ENCODE peak calls at places on chromosome 9, in ten cellular contexts. One of them, this sample, is unnamed.

GRCh38 chr9:38185647-38186371 is 116.8 kb upstream of the SHB start:
- DNase-seq in head of caudate nucleus: no peak
- DNase-seq in substantia nigra: no peak
- DNase-seq in activated T-cell treated with anti-CD3 and anti-CD28 coated beads for 48 hours: no peak
- DNase-seq in omental fat pad: no peak
- DNase-seq in NCI-H187: no peak
- DNase-seq in HT-29: no peak
- DNase-seq in heart right ventricle: no peak
- DNase-seq in NCI-H1436 treated with DMSO at 0.1 percent for 48 hours: no peak
- DNase-seq in Peyer's patch: no peak
- DNase-seq in this sample: no peak

GRCh38 chr9:113957778-113958430 is 81.8 kb downstream of the ZNF618 start:
- DNase-seq in head of caudate nucleus: no peak
- DNase-seq in substantia nigra: no peak
- DNase-seq in activated T-cell treated with anti-CD3 and anti-CD28 coated beads for 48 hours: no peak
- DNase-seq in omental fat pad: no peak
- DNase-seq in NCI-H187: no peak
- DNase-seq in HT-29: no peak
- DNase-seq in heart right ventricle: no peak
- DNase-seq in NCI-H1436 treated with DMSO at 0.1 percent for 48 hours: no peak
- DNase-seq in Peyer's patch: no peak
- DNase-seq in this sample: peak; percentile 85

GRCh38 chr9:132976571-132976970 is 1.9 kb upstream of the GFI1B start:
- DNase-seq in head of caudate nucleus: no peak
- DNase-seq in substantia nigra: no peak
- DNase-seq in activated T-cell treated with anti-CD3 and anti-CD28 coated beads for 48 hours: no peak
- DNase-seq in omental fat pad: no peak
- DNase-seq in NCI-H187: no peak
- DNase-seq in HT-29: no peak
- DNase-seq in heart right ventricle: no peak
- DNase-seq in NCI-H1436 treated with DMSO at 0.1 percent for 48 hours: no peak
- DNase-seq in Peyer's patch: no peak
- DNase-seq in this sample: no peak

GRCh38 chr9:130142635-130143034 is 29.6 kb upstream of the NCS1 start:
- DNase-seq in head of caudate nucleus: no peak
- DNase-seq in substantia nigra: no peak
- DNase-seq in activated T-cell treated with anti-CD3 and anti-CD28 coated beads for 48 hours: no peak
- DNase-seq in omental fat pad: no peak
- DNase-seq in NCI-H187: no peak
- DNase-seq in HT-29: no peak
- DNase-seq in heart right ventricle: no peak
- DNase-seq in NCI-H1436 treated with DMSO at 0.1 percent for 48 hours: no peak
- DNase-seq in Peyer's patch: no peak
- DNase-seq in this sample: no peak

GRCh38 chr9:133112361-133113026 is 8.5 kb downstream of the RALGDS start:
- DNase-seq in head of caudate nucleus: no peak
- DNase-seq in substantia nigra: no peak
- DNase-seq in activated T-cell treated with anti-CD3 and anti-CD28 coated beads for 48 hours: no peak
- DNase-seq in omental fat pad: peak; percentile 74
- DNase-seq in NCI-H187: no peak
- DNase-seq in HT-29: no peak
- DNase-seq in heart right ventricle: peak; percentile 59
- DNase-seq in NCI-H1436 treated with DMSO at 0.1 percent for 48 hours: no peak
- DNase-seq in Peyer's patch: peak; percentile 77
- DNase-seq in this sample: no peak

GRCh38 chr9:94951591-94952115 is 225.2 kb downstream of the AOPEP start:
- DNase-seq in head of caudate nucleus: no peak
- DNase-seq in substantia nigra: no peak
- DNase-seq in activated T-cell treated with anti-CD3 and anti-CD28 coated beads for 48 hours: no peak
- DNase-seq in omental fat pad: no peak
- DNase-seq in NCI-H187: no peak
- DNase-seq in HT-29: no peak
- DNase-seq in heart right ventricle: no peak
- DNase-seq in NCI-H1436 treated with DMSO at 0.1 percent for 48 hours: no peak
- DNase-seq in Peyer's patch: no peak
- DNase-seq in this sample: no peak

GRCh38 chr9:107487521-107488399 is 1.8 kb downstream of the KLF4 start:
- DNase-seq in head of caudate nucleus: peak; percentile 59
- DNase-seq in substantia nigra: no peak
- DNase-seq in activated T-cell treated with anti-CD3 and anti-CD28 coated beads for 48 hours: peak; percentile 40
- DNase-seq in omental fat pad: no peak
- DNase-seq in NCI-H187: no peak
- DNase-seq in HT-29: peak; percentile 83
- DNase-seq in heart right ventricle: peak; percentile 50
- DNase-seq in NCI-H1436 treated with DMSO at 0.1 percent for 48 hours: no peak
- DNase-seq in Peyer's patch: no peak
- DNase-seq in this sample: peak; percentile 78

GRCh38 chr9:70491798-70492736 is 77.6 kb upstream of the KLF9 start:
- DNase-seq in head of caudate nucleus: no peak
- DNase-seq in substantia nigra: no peak
- DNase-seq in activated T-cell treated with anti-CD3 and anti-CD28 coated beads for 48 hours: no peak
- DNase-seq in omental fat pad: no peak
- DNase-seq in NCI-H187: peak; percentile 15
- DNase-seq in HT-29: no peak
- DNase-seq in heart right ventricle: no peak
- DNase-seq in NCI-H1436 treated with DMSO at 0.1 percent for 48 hours: no peak
- DNase-seq in Peyer's patch: no peak
- DNase-seq in this sample: no peak

GRCh38 chr9:87883990-87884389 is 1.3 kb downstream of the SPATA31E1 start:
- DNase-seq in head of caudate nucleus: no peak
- DNase-seq in substantia nigra: no peak
- DNase-seq in activated T-cell treated with anti-CD3 and anti-CD28 coated beads for 48 hours: no peak
- DNase-seq in omental fat pad: no peak
- DNase-seq in NCI-H187: no peak
- DNase-seq in HT-29: peak; percentile 10
- DNase-seq in heart right ventricle: no peak
- DNase-seq in NCI-H1436 treated with DMSO at 0.1 percent for 48 hours: no peak
- DNase-seq in Peyer's patch: no peak
- DNase-seq in this sample: no peak

GRCh38 chr9:133961226-133962165 is 30.6 kb downstream of the VAV2 start:
- DNase-seq in head of caudate nucleus: no peak
- DNase-seq in substantia nigra: no peak
- DNase-seq in activated T-cell treated with anti-CD3 and anti-CD28 coated beads for 48 hours: no peak
- DNase-seq in omental fat pad: no peak
- DNase-seq in NCI-H187: no peak
- DNase-seq in HT-29: no peak
- DNase-seq in heart right ventricle: no peak
- DNase-seq in NCI-H1436 treated with DMSO at 0.1 percent for 48 hours: no peak
- DNase-seq in Peyer's patch: peak; percentile 48
- DNase-seq in this sample: no peak

GRCh38 chr9:97808972-97809371 is 44.1 kb upstream of the FOXE1 start:
- DNase-seq in head of caudate nucleus: no peak
- DNase-seq in substantia nigra: no peak
- DNase-seq in activated T-cell treated with anti-CD3 and anti-CD28 coated beads for 48 hours: no peak
- DNase-seq in omental fat pad: no peak
- DNase-seq in NCI-H187: no peak
- DNase-seq in HT-29: peak; percentile 7
- DNase-seq in heart right ventricle: no peak
- DNase-seq in NCI-H1436 treated with DMSO at 0.1 percent for 48 hours: no peak
- DNase-seq in Peyer's patch: no peak
- DNase-seq in this sample: peak; percentile 14

GRCh38 chr9:109379513-109379912 is 58.7 kb upstream of the EPB41L4B start:
- DNase-seq in head of caudate nucleus: no peak
- DNase-seq in substantia nigra: no peak
- DNase-seq in activated T-cell treated with anti-CD3 and anti-CD28 coated beads for 48 hours: no peak
- DNase-seq in omental fat pad: no peak
- DNase-seq in NCI-H187: no peak
- DNase-seq in HT-29: no peak
- DNase-seq in heart right ventricle: no peak
- DNase-seq in NCI-H1436 treated with DMSO at 0.1 percent for 48 hours: no peak
- DNase-seq in Peyer's patch: no peak
- DNase-seq in this sample: no peak

GRCh38 chr9:96232539-96233241 is 69.3 kb downstream of the HSD17B3 start:
- DNase-seq in head of caudate nucleus: peak; percentile 60
- DNase-seq in substantia nigra: no peak
- DNase-seq in activated T-cell treated with anti-CD3 and anti-CD28 coated beads for 48 hours: peak; percentile 11
- DNase-seq in omental fat pad: no peak
- DNase-seq in NCI-H187: no peak
- DNase-seq in HT-29: peak; percentile 68
- DNase-seq in heart right ventricle: peak; percentile 67
- DNase-seq in NCI-H1436 treated with DMSO at 0.1 percent for 48 hours: no peak
- DNase-seq in Peyer's patch: no peak
- DNase-seq in this sample: peak; percentile 91

GRCh38 chr9:22147818-22148573 is 138.9 kb upstream of the CDKN2B start:
- DNase-seq in head of caudate nucleus: no peak
- DNase-seq in substantia nigra: no peak
- DNase-seq in activated T-cell treated with anti-CD3 and anti-CD28 coated beads for 48 hours: no peak
- DNase-seq in omental fat pad: no peak
- DNase-seq in NCI-H187: no peak
- DNase-seq in HT-29: no peak
- DNase-seq in heart right ventricle: no peak
- DNase-seq in NCI-H1436 treated with DMSO at 0.1 percent for 48 hours: no peak
- DNase-seq in Peyer's patch: no peak
- DNase-seq in this sample: peak; percentile 94

GRCh38 chr9:104866186-104866585 is 61.8 kb downstream of the ABCA1 start:
- DNase-seq in head of caudate nucleus: no peak
- DNase-seq in substantia nigra: no peak
- DNase-seq in activated T-cell treated with anti-CD3 and anti-CD28 coated beads for 48 hours: no peak
- DNase-seq in omental fat pad: no peak
- DNase-seq in NCI-H187: no peak
- DNase-seq in HT-29: no peak
- DNase-seq in heart right ventricle: no peak
- DNase-seq in NCI-H1436 treated with DMSO at 0.1 percent for 48 hours: no peak
- DNase-seq in Peyer's patch: no peak
- DNase-seq in this sample: peak; percentile 73

GRCh38 chr9:18985464-18985951 is 47.5 kb downstream of the SAXO1 start:
- DNase-seq in head of caudate nucleus: no peak
- DNase-seq in substantia nigra: no peak
- DNase-seq in activated T-cell treated with anti-CD3 and anti-CD28 coated beads for 48 hours: no peak
- DNase-seq in omental fat pad: no peak
- DNase-seq in NCI-H187: no peak
- DNase-seq in HT-29: no peak
- DNase-seq in heart right ventricle: no peak
- DNase-seq in NCI-H1436 treated with DMSO at 0.1 percent for 48 hours: no peak
- DNase-seq in Peyer's patch: no peak
- DNase-seq in this sample: peak; percentile 3

GRCh38 chr9:135676891-135677290 is 13.8 kb downstream of the LCN9 start:
- DNase-seq in head of caudate nucleus: no peak
- DNase-seq in substantia nigra: no peak
- DNase-seq in activated T-cell treated with anti-CD3 and anti-CD28 coated beads for 48 hours: no peak
- DNase-seq in omental fat pad: no peak
- DNase-seq in NCI-H187: no peak
- DNase-seq in HT-29: no peak
- DNase-seq in heart right ventricle: no peak
- DNase-seq in NCI-H1436 treated with DMSO at 0.1 percent for 48 hours: no peak
- DNase-seq in Peyer's patch: no peak
- DNase-seq in this sample: no peak

GRCh38 chr9:83976372-83976771 is 3.6 kb downstream of the HNRNPK start:
- DNase-seq in head of caudate nucleus: no peak
- DNase-seq in substantia nigra: no peak
- DNase-seq in activated T-cell treated with anti-CD3 and anti-CD28 coated beads for 48 hours: no peak
- DNase-seq in omental fat pad: no peak
- DNase-seq in NCI-H187: no peak
- DNase-seq in HT-29: no peak
- DNase-seq in heart right ventricle: no peak
- DNase-seq in NCI-H1436 treated with DMSO at 0.1 percent for 48 hours: no peak
- DNase-seq in Peyer's patch: no peak
- DNase-seq in this sample: no peak

GRCh38 chr9:3903273-3903672 is 377.5 kb upstream of the RFX3 start:
- DNase-seq in head of caudate nucleus: no peak
- DNase-seq in substantia nigra: no peak
- DNase-seq in activated T-cell treated with anti-CD3 and anti-CD28 coated beads for 48 hours: no peak
- DNase-seq in omental fat pad: no peak
- DNase-seq in NCI-H187: peak; percentile 21
- DNase-seq in HT-29: no peak
- DNase-seq in heart right ventricle: no peak
- DNase-seq in NCI-H1436 treated with DMSO at 0.1 percent for 48 hours: no peak
- DNase-seq in Peyer's patch: no peak
- DNase-seq in this sample: no peak

GRCh38 chr9:35490910-35491465 is 1.1 kb downstream of the RUSC2 start:
- DNase-seq in head of caudate nucleus: no peak
- DNase-seq in substantia nigra: no peak
- DNase-seq in activated T-cell treated with anti-CD3 and anti-CD28 coated beads for 48 hours: no peak
- DNase-seq in omental fat pad: no peak
- DNase-seq in NCI-H187: no peak
- DNase-seq in HT-29: no peak
- DNase-seq in heart right ventricle: no peak
- DNase-seq in NCI-H1436 treated with DMSO at 0.1 percent for 48 hours: no peak
- DNase-seq in Peyer's patch: no peak
- DNase-seq in this sample: peak; percentile 51

GRCh38 chr9:115591584-115591984 is 473.6 kb upstream of the TNC start:
- DNase-seq in head of caudate nucleus: peak; percentile 40
- DNase-seq in substantia nigra: peak; percentile 1
- DNase-seq in activated T-cell treated with anti-CD3 and anti-CD28 coated beads for 48 hours: no peak
- DNase-seq in omental fat pad: no peak
- DNase-seq in NCI-H187: peak; percentile 3
- DNase-seq in HT-29: peak; percentile 86
- DNase-seq in heart right ventricle: peak; percentile 52
- DNase-seq in NCI-H1436 treated with DMSO at 0.1 percent for 48 hours: peak; percentile 72
- DNase-seq in Peyer's patch: no peak
- DNase-seq in this sample: peak; percentile 99

GRCh38 chr9:133889498-133890301 is 102.4 kb downstream of the VAV2 start:
- DNase-seq in head of caudate nucleus: no peak
- DNase-seq in substantia nigra: no peak
- DNase-seq in activated T-cell treated with anti-CD3 and anti-CD28 coated beads for 48 hours: no peak
- DNase-seq in omental fat pad: no peak
- DNase-seq in NCI-H187: no peak
- DNase-seq in HT-29: no peak
- DNase-seq in heart right ventricle: no peak
- DNase-seq in NCI-H1436 treated with DMSO at 0.1 percent for 48 hours: peak; percentile 16
- DNase-seq in Peyer's patch: no peak
- DNase-seq in this sample: no peak

GRCh38 chr9:19788614-19789271 is at the start of gene SLC24A2:
- DNase-seq in head of caudate nucleus: peak; percentile 89
- DNase-seq in substantia nigra: peak; percentile 66
- DNase-seq in activated T-cell treated with anti-CD3 and anti-CD28 coated beads for 48 hours: no peak
- DNase-seq in omental fat pad: no peak
- DNase-seq in NCI-H187: no peak
- DNase-seq in HT-29: no peak
- DNase-seq in heart right ventricle: no peak
- DNase-seq in NCI-H1436 treated with DMSO at 0.1 percent for 48 hours: no peak
- DNase-seq in Peyer's patch: no peak
- DNase-seq in this sample: no peak

GRCh38 chr9:120571443-120572257 is 8.3 kb downstream of the CDK5RAP2 start:
- DNase-seq in head of caudate nucleus: peak; percentile 81
- DNase-seq in substantia nigra: peak; percentile 67
- DNase-seq in activated T-cell treated with anti-CD3 and anti-CD28 coated beads for 48 hours: no peak
- DNase-seq in omental fat pad: no peak
- DNase-seq in NCI-H187: no peak
- DNase-seq in HT-29: no peak
- DNase-seq in heart right ventricle: peak; percentile 53
- DNase-seq in NCI-H1436 treated with DMSO at 0.1 percent for 48 hours: no peak
- DNase-seq in Peyer's patch: no peak
- DNase-seq in this sample: peak; percentile 92

GRCh38 chr9:2255128-2255527 is 240.0 kb downstream of the SMARCA2 start:
- DNase-seq in head of caudate nucleus: no peak
- DNase-seq in substantia nigra: no peak
- DNase-seq in activated T-cell treated with anti-CD3 and anti-CD28 coated beads for 48 hours: no peak
- DNase-seq in omental fat pad: no peak
- DNase-seq in NCI-H187: no peak
- DNase-seq in HT-29: no peak
- DNase-seq in heart right ventricle: no peak
- DNase-seq in NCI-H1436 treated with DMSO at 0.1 percent for 48 hours: no peak
- DNase-seq in Peyer's patch: no peak
- DNase-seq in this sample: no peak

This sample was measured in fibroblast of lung.